ENCODE peak calls at places on chromosome 11, in four cellular contexts. G is SJSA1, J is endodermal cell, B is kidney epithelial cell. M is an unnamed sample.

GRCh38 chr11:79232346-79232745 is 208.5 kb downstream of the TENM4 start:
- DNase-seq in G (no peak), J (no peak), B (no peak), M (no peak)

GRCh38 chr11:7436146-7436545 is 49.2 kb upstream of the OLFML1 start:
- DNase-seq in G (no peak), J (peak; percentile 52), B (no peak), M (no peak)

GRCh38 chr11:73242291-73243092 is 24.4 kb downstream of the P2RY2 start:
- DNase-seq in G (peak; percentile 59), J (peak; percentile 97), B (no peak), M (peak; percentile 92)

GRCh38 chr11:87265915-87266314 is 228.2 kb downstream of the TMEM135 start:
- DNase-seq in G (peak; percentile 32), J (no peak), B (no peak), M (no peak)

GRCh38 chr11:19905280-19905853 is 192.7 kb downstream of the NAV2 start:
- DNase-seq in G (peak; percentile 18), J (no peak), B (no peak), M (no peak)

GRCh38 chr11:126880872-126881271 is 119.7 kb downstream of the KIRREL3 start:
- DNase-seq in G (no peak), J (no peak), B (no peak), M (no peak)

GRCh38 chr11:1674879-1675235 is 22.1 kb upstream of the KRTAP5-6 start:
- DNase-seq in G (no peak), J (no peak), B (no peak), M (no peak)

GRCh38 chr11:12148466-12148865 is 38.1 kb downstream of the MICAL2 start:
- DNase-seq in G (no peak), J (no peak), B (no peak), M (no peak)

GRCh38 chr11:117130879-117131278 is 13.2 kb upstream of the PAFAH1B2 start:
- DNase-seq in G (no peak), J (no peak), B (no peak), M (no peak)

GRCh38 chr11:62444271-62444833 is 25.5 kb downstream of the SCGB1A1 start:
- DNase-seq in G (peak; percentile 74), J (peak; percentile 78), B (no peak), M (peak; percentile 95)

GRCh38 chr11:8917157-8917820 is 6.3 kb downstream of the AKIP1 start:
- DNase-seq in G (peak; percentile 53), J (peak; percentile 70), B (peak; percentile 74), M (peak; percentile 93)

GRCh38 chr11:102010776-102011500 is 36.3 kb upstream of the CFAP300 start:
- DNase-seq in G (peak; percentile 70), J (peak; percentile 94), B (peak; percentile 67), M (peak; percentile 94)

GRCh38 chr11:63833048-63833447 is 5.9 kb upstream of the MARK2 start:
- DNase-seq in G (no peak), J (no peak), B (no peak), M (no peak)

GRCh38 chr11:66100272-66101037 is 30.4 kb downstream of the PACS1 start:
- DNase-seq in G (no peak), J (no peak), B (peak; percentile 48), M (no peak)

GRCh38 chr11:128874406-128874805 is 7.3 kb upstream of the KCNJ1 start:
- DNase-seq in G (no peak), J (no peak), B (no peak), M (no peak)

GRCh38 chr11:39786281-39786680 is 1673.2 kb downstream of the LRRC4C start:
- DNase-seq in G (no peak), J (no peak), B (no peak), M (no peak)

GRCh38 chr11:18548001-18548400 is 21.3 kb upstream of the TSG101 start:
- DNase-seq in G (no peak), J (no peak), B (no peak), M (no peak)
- H3K27me3 ChIP-seq in G (no peaks in the 10 kb centered on the region), J (no peaks in the 10 kb centered on the region), B (no peaks in the 10 kb centered on the region), M (no peaks in the 10 kb centered on the region)

GRCh38 chr11:36683823-36684222 is 85.8 kb upstream of the RAG2 start:
- DNase-seq in G (no peak), J (no peak), B (no peak), M (no peak)

GRCh38 chr11:36688892-36689291 is 90.9 kb upstream of the RAG2 start:
- DNase-seq in G (no peak), J (no peak), B (no peak), M (no peak)

GRCh38 chr11:36689442-36689841 is 91.4 kb upstream of the RAG2 start:
- DNase-seq in G (no peak), J (no peak), B (no peak), M (no peak)

GRCh38 chr11:36688132-36688531 is 90.1 kb upstream of the RAG2 start:
- DNase-seq in G (no peak), J (no peak), B (no peak), M (no peak)

GRCh38 chr11:36684840-36685800 is 87.1 kb upstream of the RAG2 start:
- DNase-seq in G (no peak), J (no peak), B (no peak), M (no peak)
- H3K27me3 ChIP-seq in G (no peaks in the 10 kb centered on the region), J (no peaks in the 10 kb centered on the region), B (peaks cover 6% of the 10 kb centered on the region), M (peaks cover 3% of the 10 kb centered on the region)

DNA sequence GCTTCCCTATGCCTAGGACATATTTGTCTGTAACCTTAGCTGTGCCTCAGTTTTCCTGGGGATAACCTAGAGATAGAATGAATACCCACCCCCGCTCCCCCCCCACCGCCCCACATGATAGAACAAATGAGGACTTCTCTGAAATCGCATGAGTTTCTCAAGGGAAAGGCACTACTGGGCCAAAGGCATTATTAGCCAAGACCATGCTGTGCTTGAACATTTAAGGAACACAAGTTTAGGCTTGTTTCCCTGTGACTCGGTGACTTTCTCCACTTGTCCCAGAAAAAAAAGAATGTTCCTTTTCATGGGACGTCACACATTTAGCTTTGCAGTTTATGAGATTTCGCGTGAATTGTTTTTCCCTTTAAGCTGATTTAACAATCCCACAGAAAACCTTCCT is 51.4 kb upstream of the CRTAM start:
- DNase-seq in G (no peak), J (no peak), B (no peak), M (no peak)
- H3K27me3 ChIP-seq in G (no peaks in the 10 kb centered on the region), J (no peaks in the 10 kb centered on the region), B (no peaks in the 10 kb centered on the region), M (no peaks in the 10 kb centered on the region)

DNA sequence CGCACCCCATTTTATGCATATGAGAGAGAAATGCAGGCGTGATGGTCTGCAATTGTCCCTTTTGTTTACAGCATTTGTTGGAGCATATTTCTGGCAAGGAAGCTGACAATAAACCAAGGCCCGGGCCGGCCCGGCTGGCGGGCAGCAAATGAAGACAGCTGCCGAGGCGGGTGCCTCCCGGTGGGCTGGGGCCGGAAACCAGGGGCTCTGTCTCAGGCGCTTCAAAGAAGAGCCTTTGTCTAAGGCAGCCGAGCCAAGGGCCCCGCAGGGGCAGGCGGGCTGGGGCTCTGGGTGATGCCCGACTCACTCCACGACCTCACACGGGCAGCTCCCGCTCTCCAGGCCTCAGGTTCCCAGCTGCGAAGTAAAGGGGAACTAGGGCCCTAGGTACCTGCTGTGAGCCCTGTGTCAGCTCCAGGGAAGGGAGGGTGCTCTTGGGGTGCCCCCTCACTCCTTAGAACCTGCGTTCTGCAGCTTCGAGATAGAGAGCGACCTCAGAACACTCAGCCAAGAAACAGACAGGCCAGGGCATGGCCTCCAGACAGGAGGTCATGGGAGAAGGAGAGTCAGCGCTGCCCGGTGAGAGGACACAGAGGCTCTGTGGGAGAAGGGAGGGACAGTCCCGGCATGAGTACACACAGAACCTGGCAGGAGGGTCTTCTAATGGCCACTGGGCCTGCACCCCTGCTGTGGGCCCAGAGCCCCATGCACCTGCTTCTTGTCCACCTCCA is 2.4 kb downstream of the LINC01488 start:
- DNase-seq in G (no peak), J (no peak), B (no peak), M (peak; percentile 72)
- H3K27me3 ChIP-seq in G (no peaks in the 10 kb centered on the region), J (no peaks in the 10 kb centered on the region), B (no peaks in the 10 kb centered on the region), M (no peaks in the 10 kb centered on the region)

DNA sequence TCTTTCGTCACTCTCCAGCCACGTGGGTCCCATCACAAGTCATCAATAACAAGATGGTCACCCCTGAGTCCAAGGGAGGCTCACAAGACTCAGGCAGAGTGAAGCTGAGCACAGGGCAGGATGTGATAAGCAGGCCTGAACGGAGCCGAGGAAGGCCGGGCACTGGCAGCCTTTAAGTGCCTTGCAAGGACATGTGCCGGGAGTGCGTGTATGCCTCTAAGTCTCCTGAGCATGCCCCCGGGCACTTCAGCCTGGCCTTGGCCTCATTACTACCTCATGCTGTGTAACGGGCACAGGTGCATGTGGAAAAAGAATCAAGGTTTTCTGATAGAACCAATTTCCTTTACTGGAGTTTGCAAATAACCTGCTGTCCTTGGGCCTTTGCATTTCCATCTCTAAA is 55.8 kb downstream of the UBASH3B start:
- DNase-seq in G (no peak), J (no peak), B (no peak), M (peak; percentile 4)
- H3K27me3 ChIP-seq in G (no peaks in the 10 kb centered on the region), J (no peaks in the 10 kb centered on the region), B (no peaks in the 10 kb centered on the region), M (no peaks in the 10 kb centered on the region)